ENCODE peak calls at places on chromosomes 6 and 20, in four cellular contexts. One of them, this sample, is unnamed.

GRCh38 chr6:82032444-82032843 is 215.1 kb downstream of the IBTK start:
- DNase-seq in activated T-helper 1 cell treated with anti-CD3 and anti-CD28 coated beads, Interleukin-2, amount 50 U/mL, for 16 hours: no peak
- DNase-seq in T-helper 2 cell treated with Interferon-gamma antibody and Interleukin-4, amounts not matched to agents 5 μg/mL and 100 μg/mL, for 36 hours: no peak
- DNase-seq in LHCN-M2: no peak
- DNase-seq in this sample: no peak

GRCh38 chr20:23497458-23498026 is 6.6 kb downstream of the CST8 start:
- DNase-seq in activated T-helper 1 cell treated with anti-CD3 and anti-CD28 coated beads, Interleukin-2, amount 50 U/mL, for 16 hours: no peak
- DNase-seq in T-helper 2 cell treated with Interferon-gamma antibody and Interleukin-4, amounts not matched to agents 5 μg/mL and 100 μg/mL, for 36 hours: peak; percentile 27
- DNase-seq in LHCN-M2: no peak
- DNase-seq in this sample: no peak

GRCh38 chr6:113067612-113068262 is 720.6 kb downstream of the RFPL4B start:
- DNase-seq in activated T-helper 1 cell treated with anti-CD3 and anti-CD28 coated beads, Interleukin-2, amount 50 U/mL, for 16 hours: no peak
- DNase-seq in T-helper 2 cell treated with Interferon-gamma antibody and Interleukin-4, amounts not matched to agents 5 μg/mL and 100 μg/mL, for 36 hours: no peak
- DNase-seq in LHCN-M2: peak; percentile 67
- DNase-seq in this sample: no peak

GRCh38 chr20:11826334-11826733 is 91.4 kb upstream of the BTBD3 start:
- DNase-seq in activated T-helper 1 cell treated with anti-CD3 and anti-CD28 coated beads, Interleukin-2, amount 50 U/mL, for 16 hours: no peak
- DNase-seq in T-helper 2 cell treated with Interferon-gamma antibody and Interleukin-4, amounts not matched to agents 5 μg/mL and 100 μg/mL, for 36 hours: no peak
- DNase-seq in LHCN-M2: no peak
- DNase-seq in this sample: no peak

GRCh38 chr20:12946789-12947188 is 62.0 kb upstream of the SPTLC3 start:
- DNase-seq in activated T-helper 1 cell treated with anti-CD3 and anti-CD28 coated beads, Interleukin-2, amount 50 U/mL, for 16 hours: no peak
- DNase-seq in T-helper 2 cell treated with Interferon-gamma antibody and Interleukin-4, amounts not matched to agents 5 μg/mL and 100 μg/mL, for 36 hours: no peak
- DNase-seq in LHCN-M2: no peak
- DNase-seq in this sample: no peak

GRCh38 chr6:40166963-40167362 is 232.7 kb upstream of the MOCS1 start:
- DNase-seq in activated T-helper 1 cell treated with anti-CD3 and anti-CD28 coated beads, Interleukin-2, amount 50 U/mL, for 16 hours: no peak
- DNase-seq in T-helper 2 cell treated with Interferon-gamma antibody and Interleukin-4, amounts not matched to agents 5 μg/mL and 100 μg/mL, for 36 hours: no peak
- DNase-seq in LHCN-M2: no peak
- DNase-seq in this sample: no peak

GRCh38 chr20:36483919-36484808 is 57.2 kb upstream of the MYL9 start:
- DNase-seq in activated T-helper 1 cell treated with anti-CD3 and anti-CD28 coated beads, Interleukin-2, amount 50 U/mL, for 16 hours: no peak
- DNase-seq in T-helper 2 cell treated with Interferon-gamma antibody and Interleukin-4, amounts not matched to agents 5 μg/mL and 100 μg/mL, for 36 hours: no peak
- DNase-seq in LHCN-M2: peak; percentile 47
- DNase-seq in this sample: peak; percentile 47

GRCh38 chr6:85347787-85348186 is 102.1 kb upstream of the NT5E start:
- DNase-seq in activated T-helper 1 cell treated with anti-CD3 and anti-CD28 coated beads, Interleukin-2, amount 50 U/mL, for 16 hours: no peak
- DNase-seq in T-helper 2 cell treated with Interferon-gamma antibody and Interleukin-4, amounts not matched to agents 5 μg/mL and 100 μg/mL, for 36 hours: no peak
- DNase-seq in LHCN-M2: no peak
- DNase-seq in this sample: no peak

GRCh38 chr6:33755070-33755869 is 8.6 kb upstream of the IP6K3 start:
- DNase-seq in activated T-helper 1 cell treated with anti-CD3 and anti-CD28 coated beads, Interleukin-2, amount 50 U/mL, for 16 hours: no peak
- DNase-seq in T-helper 2 cell treated with Interferon-gamma antibody and Interleukin-4, amounts not matched to agents 5 μg/mL and 100 μg/mL, for 36 hours: no peak
- DNase-seq in LHCN-M2: no peak
- DNase-seq in this sample: peak; percentile 54

GRCh38 chr6:106509420-106510089 is 119.7 kb downstream of the RTN4IP1 start:
- DNase-seq in activated T-helper 1 cell treated with anti-CD3 and anti-CD28 coated beads, Interleukin-2, amount 50 U/mL, for 16 hours: no peak
- DNase-seq in T-helper 2 cell treated with Interferon-gamma antibody and Interleukin-4, amounts not matched to agents 5 μg/mL and 100 μg/mL, for 36 hours: no peak
- DNase-seq in LHCN-M2: no peak
- DNase-seq in this sample: peak; percentile 32

GRCh38 chr6:125918681-125919566 is 37.6 kb upstream of the HINT3 start:
- DNase-seq in activated T-helper 1 cell treated with anti-CD3 and anti-CD28 coated beads, Interleukin-2, amount 50 U/mL, for 16 hours: no peak
- DNase-seq in T-helper 2 cell treated with Interferon-gamma antibody and Interleukin-4, amounts not matched to agents 5 μg/mL and 100 μg/mL, for 36 hours: peak; percentile 64
- DNase-seq in LHCN-M2: peak; percentile 80
- DNase-seq in this sample: peak; percentile 63

GRCh38 chr20:17536944-17537444 is 5.8 kb upstream of the BFSP1 start:
- DNase-seq in activated T-helper 1 cell treated with anti-CD3 and anti-CD28 coated beads, Interleukin-2, amount 50 U/mL, for 16 hours: peak; percentile 11
- DNase-seq in T-helper 2 cell treated with Interferon-gamma antibody and Interleukin-4, amounts not matched to agents 5 μg/mL and 100 μg/mL, for 36 hours: peak; percentile 63
- DNase-seq in LHCN-M2: peak; percentile 73
- DNase-seq in this sample: peak; percentile 77

GRCh38 chr20:12023169-12023795 is 105.6 kb downstream of the BTBD3 start:
- DNase-seq in activated T-helper 1 cell treated with anti-CD3 and anti-CD28 coated beads, Interleukin-2, amount 50 U/mL, for 16 hours: no peak
- DNase-seq in T-helper 2 cell treated with Interferon-gamma antibody and Interleukin-4, amounts not matched to agents 5 μg/mL and 100 μg/mL, for 36 hours: no peak
- DNase-seq in LHCN-M2: no peak
- DNase-seq in this sample: no peak

GRCh38 chr6:83884523-83884922 is 25.0 kb downstream of the CYB5R4 start:
- DNase-seq in activated T-helper 1 cell treated with anti-CD3 and anti-CD28 coated beads, Interleukin-2, amount 50 U/mL, for 16 hours: no peak
- DNase-seq in T-helper 2 cell treated with Interferon-gamma antibody and Interleukin-4, amounts not matched to agents 5 μg/mL and 100 μg/mL, for 36 hours: no peak
- DNase-seq in LHCN-M2: peak; percentile 56
- DNase-seq in this sample: no peak

GRCh38 chr6:75275067-75275466 is 9.5 kb downstream of the TMEM30A start:
- DNase-seq in activated T-helper 1 cell treated with anti-CD3 and anti-CD28 coated beads, Interleukin-2, amount 50 U/mL, for 16 hours: no peak
- DNase-seq in T-helper 2 cell treated with Interferon-gamma antibody and Interleukin-4, amounts not matched to agents 5 μg/mL and 100 μg/mL, for 36 hours: no peak
- DNase-seq in LHCN-M2: peak; percentile 85
- DNase-seq in this sample: no peak

GRCh38 chr6:150959071-150959637 is 93.7 kb downstream of the MTHFD1L start:
- DNase-seq in activated T-helper 1 cell treated with anti-CD3 and anti-CD28 coated beads, Interleukin-2, amount 50 U/mL, for 16 hours: no peak
- DNase-seq in T-helper 2 cell treated with Interferon-gamma antibody and Interleukin-4, amounts not matched to agents 5 μg/mL and 100 μg/mL, for 36 hours: no peak
- DNase-seq in LHCN-M2: no peak
- DNase-seq in this sample: no peak

GRCh38 chr6:88208736-88209135 is 42.6 kb upstream of the CNR1 start:
- DNase-seq in activated T-helper 1 cell treated with anti-CD3 and anti-CD28 coated beads, Interleukin-2, amount 50 U/mL, for 16 hours: no peak
- DNase-seq in T-helper 2 cell treated with Interferon-gamma antibody and Interleukin-4, amounts not matched to agents 5 μg/mL and 100 μg/mL, for 36 hours: no peak
- DNase-seq in LHCN-M2: no peak
- DNase-seq in this sample: no peak

GRCh38 chr6:52361945-52362442 is at the start of gene PAQR8:
- DNase-seq in activated T-helper 1 cell treated with anti-CD3 and anti-CD28 coated beads, Interleukin-2, amount 50 U/mL, for 16 hours: peak; percentile 56
- DNase-seq in T-helper 2 cell treated with Interferon-gamma antibody and Interleukin-4, amounts not matched to agents 5 μg/mL and 100 μg/mL, for 36 hours: peak; percentile 85
- DNase-seq in LHCN-M2: peak; percentile 63
- DNase-seq in this sample: peak; percentile 84

GRCh38 chr6:149190228-149190831 is 127.2 kb upstream of the TAB2 start:
- DNase-seq in activated T-helper 1 cell treated with anti-CD3 and anti-CD28 coated beads, Interleukin-2, amount 50 U/mL, for 16 hours: no peak
- DNase-seq in T-helper 2 cell treated with Interferon-gamma antibody and Interleukin-4, amounts not matched to agents 5 μg/mL and 100 μg/mL, for 36 hours: no peak
- DNase-seq in LHCN-M2: peak; percentile 31
- DNase-seq in this sample: no peak

GRCh38 chr6:7341989-7342742 is 29.2 kb upstream of the SSR1 start:
- DNase-seq in activated T-helper 1 cell treated with anti-CD3 and anti-CD28 coated beads, Interleukin-2, amount 50 U/mL, for 16 hours: no peak
- DNase-seq in T-helper 2 cell treated with Interferon-gamma antibody and Interleukin-4, amounts not matched to agents 5 μg/mL and 100 μg/mL, for 36 hours: no peak
- DNase-seq in LHCN-M2: peak; percentile 61
- DNase-seq in this sample: no peak

GRCh38 chr6:52284131-52284459 is 447 bp downstream of the MCM3 start:
- DNase-seq in activated T-helper 1 cell treated with anti-CD3 and anti-CD28 coated beads, Interleukin-2, amount 50 U/mL, for 16 hours: no peak
- DNase-seq in T-helper 2 cell treated with Interferon-gamma antibody and Interleukin-4, amounts not matched to agents 5 μg/mL and 100 μg/mL, for 36 hours: peak; percentile 45
- DNase-seq in LHCN-M2: peak; percentile 43
- DNase-seq in this sample: peak; percentile 46

GRCh38 chr6:122726649-122727048 is 52.9 kb upstream of the FABP7 start:
- DNase-seq in activated T-helper 1 cell treated with anti-CD3 and anti-CD28 coated beads, Interleukin-2, amount 50 U/mL, for 16 hours: no peak
- DNase-seq in T-helper 2 cell treated with Interferon-gamma antibody and Interleukin-4, amounts not matched to agents 5 μg/mL and 100 μg/mL, for 36 hours: no peak
- DNase-seq in LHCN-M2: peak; percentile 15
- DNase-seq in this sample: no peak

GRCh38 chr6:4712291-4712690 is 63.9 kb upstream of the CDYL start:
- DNase-seq in activated T-helper 1 cell treated with anti-CD3 and anti-CD28 coated beads, Interleukin-2, amount 50 U/mL, for 16 hours: no peak
- DNase-seq in T-helper 2 cell treated with Interferon-gamma antibody and Interleukin-4, amounts not matched to agents 5 μg/mL and 100 μg/mL, for 36 hours: no peak
- DNase-seq in LHCN-M2: no peak
- DNase-seq in this sample: no peak

GRCh38 chr6:52649521-52649920 is 21.4 kb upstream of the TMEM14A start:
- DNase-seq in activated T-helper 1 cell treated with anti-CD3 and anti-CD28 coated beads, Interleukin-2, amount 50 U/mL, for 16 hours: no peak
- DNase-seq in T-helper 2 cell treated with Interferon-gamma antibody and Interleukin-4, amounts not matched to agents 5 μg/mL and 100 μg/mL, for 36 hours: no peak
- DNase-seq in LHCN-M2: peak; percentile 55
- DNase-seq in this sample: no peak

GRCh38 chr6:33967266-33967767 is 163.5 kb upstream of the MLN start:
- DNase-seq in activated T-helper 1 cell treated with anti-CD3 and anti-CD28 coated beads, Interleukin-2, amount 50 U/mL, for 16 hours: no peak
- DNase-seq in T-helper 2 cell treated with Interferon-gamma antibody and Interleukin-4, amounts not matched to agents 5 μg/mL and 100 μg/mL, for 36 hours: no peak
- DNase-seq in LHCN-M2: peak; percentile 5
- DNase-seq in this sample: no peak

GRCh38 chr6:39280247-39280731 is 33.9 kb downstream of the KCNK17 start:
- DNase-seq in activated T-helper 1 cell treated with anti-CD3 and anti-CD28 coated beads, Interleukin-2, amount 50 U/mL, for 16 hours: no peak
- DNase-seq in T-helper 2 cell treated with Interferon-gamma antibody and Interleukin-4, amounts not matched to agents 5 μg/mL and 100 μg/mL, for 36 hours: no peak
- DNase-seq in LHCN-M2: no peak
- DNase-seq in this sample: peak; percentile 58

GRCh38 chr6:153140299-153140698 is 9.2 kb upstream of the RGS17 start:
- DNase-seq in activated T-helper 1 cell treated with anti-CD3 and anti-CD28 coated beads, Interleukin-2, amount 50 U/mL, for 16 hours: no peak
- DNase-seq in T-helper 2 cell treated with Interferon-gamma antibody and Interleukin-4, amounts not matched to agents 5 μg/mL and 100 μg/mL, for 36 hours: no peak
- DNase-seq in LHCN-M2: no peak
- DNase-seq in this sample: no peak

GRCh38 chr20:35515341-35515740 is 14.1 kb downstream of the C20orf173 start:
- DNase-seq in activated T-helper 1 cell treated with anti-CD3 and anti-CD28 coated beads, Interleukin-2, amount 50 U/mL, for 16 hours: no peak
- DNase-seq in T-helper 2 cell treated with Interferon-gamma antibody and Interleukin-4, amounts not matched to agents 5 μg/mL and 100 μg/mL, for 36 hours: no peak
- DNase-seq in LHCN-M2: no peak
- DNase-seq in this sample: no peak

GRCh38 chr20:62710886-62711702 is 2.5 kb downstream of the NTSR1 start:
- DNase-seq in activated T-helper 1 cell treated with anti-CD3 and anti-CD28 coated beads, Interleukin-2, amount 50 U/mL, for 16 hours: no peak
- DNase-seq in T-helper 2 cell treated with Interferon-gamma antibody and Interleukin-4, amounts not matched to agents 5 μg/mL and 100 μg/mL, for 36 hours: no peak
- DNase-seq in LHCN-M2: no peak
- DNase-seq in this sample: no peak

GRCh38 chr6:20269147-20269546 is 56.9 kb upstream of the MBOAT1 start:
- DNase-seq in activated T-helper 1 cell treated with anti-CD3 and anti-CD28 coated beads, Interleukin-2, amount 50 U/mL, for 16 hours: no peak
- DNase-seq in T-helper 2 cell treated with Interferon-gamma antibody and Interleukin-4, amounts not matched to agents 5 μg/mL and 100 μg/mL, for 36 hours: no peak
- DNase-seq in LHCN-M2: no peak
- DNase-seq in this sample: no peak

GRCh38 chr20:31577194-31577593 is 27.9 kb upstream of the ID1 start:
- DNase-seq in activated T-helper 1 cell treated with anti-CD3 and anti-CD28 coated beads, Interleukin-2, amount 50 U/mL, for 16 hours: no peak
- DNase-seq in T-helper 2 cell treated with Interferon-gamma antibody and Interleukin-4, amounts not matched to agents 5 μg/mL and 100 μg/mL, for 36 hours: no peak
- DNase-seq in LHCN-M2: no peak
- DNase-seq in this sample: no peak

GRCh38 chr6:142692942-142693341 is 252.0 kb downstream of the HIVEP2 start:
- DNase-seq in activated T-helper 1 cell treated with anti-CD3 and anti-CD28 coated beads, Interleukin-2, amount 50 U/mL, for 16 hours: peak; percentile 40
- DNase-seq in T-helper 2 cell treated with Interferon-gamma antibody and Interleukin-4, amounts not matched to agents 5 μg/mL and 100 μg/mL, for 36 hours: peak; percentile 20
- DNase-seq in LHCN-M2: peak; percentile 90
- DNase-seq in this sample: peak; percentile 56

GRCh38 chr6:150928882-150929281 is 63.4 kb downstream of the MTHFD1L start:
- DNase-seq in activated T-helper 1 cell treated with anti-CD3 and anti-CD28 coated beads, Interleukin-2, amount 50 U/mL, for 16 hours: no peak
- DNase-seq in T-helper 2 cell treated with Interferon-gamma antibody and Interleukin-4, amounts not matched to agents 5 μg/mL and 100 μg/mL, for 36 hours: no peak
- DNase-seq in LHCN-M2: no peak
- DNase-seq in this sample: no peak

GRCh38 chr6:128964233-128964755 is 81.4 kb downstream of the LAMA2 start:
- DNase-seq in activated T-helper 1 cell treated with anti-CD3 and anti-CD28 coated beads, Interleukin-2, amount 50 U/mL, for 16 hours: no peak
- DNase-seq in T-helper 2 cell treated with Interferon-gamma antibody and Interleukin-4, amounts not matched to agents 5 μg/mL and 100 μg/mL, for 36 hours: no peak
- DNase-seq in LHCN-M2: peak; percentile 6
- DNase-seq in this sample: no peak